ENCODE peak calls at places on chromosome 1, in five cellular contexts. L is transverse colon, M is IMR-90, D is PC-3, R is fibroblast of gingiva. G is an unnamed sample.

GRCh38 chr1:41419584-41420295 is 58.5 kb downstream of the FOXO6 start:
- DNase-seq in R (no peak), L (no peak), M (no peak), D (no peak), G (no peak)

GRCh38 chr1:215284966-215285365 is 202.4 kb downstream of the KCNK2 start:
- DNase-seq in M (peak; percentile 21), R (no peak), D (no peak), L (no peak), G (no peak)

GRCh38 chr1:53585116-53585515 is 125.9 kb downstream of the DMRTB1 start:
- DNase-seq in M (peak; percentile 83), R (no peak), D (no peak), L (peak; percentile 21), G (no peak)

GRCh38 chr1:229855999-229856650 is 210.9 kb upstream of the GALNT2 start:
- DNase-seq in R (no peak), D (no peak), L (peak; percentile 50), M (no peak), G (peak; percentile 11)

GRCh38 chr1:41767534-41767933 is 151.2 kb downstream of the HIVEP3 start:
- DNase-seq in D (peak; percentile 34), R (no peak), L (no peak), M (no peak), G (peak; percentile 24)

GRCh38 chr1:86913399-86913895 is 479 bp downstream of the SELENOF start:
- DNase-seq in D (peak; percentile 34), M (peak; percentile 48), L (peak; percentile 31), R (peak; percentile 27), G (peak; percentile 78)

GRCh38 chr1:203306970-203307541 is 1.7 kb downstream of the BTG2 start:
- DNase-seq in R (no peak), D (no peak), M (no peak), L (peak; percentile 64), G (no peak)

GRCh38 chr1:156726549-156727226 is 1.6 kb upstream of the METTL25B start:
- DNase-seq in R (peak; percentile 61), L (peak; percentile 64), D (peak; percentile 79), M (peak; percentile 66), G (peak; percentile 87)

GRCh38 chr1:206826409-206826808 is 39.0 kb upstream of the IL20 start:
- DNase-seq in R (no peak), L (no peak), M (no peak), D (no peak), G (no peak)

GRCh38 chr1:1794999-1795398 is 16.7 kb upstream of the NADK start:
- DNase-seq in R (no peak), M (no peak), L (no peak), D (no peak), G (no peak)

GRCh38 chr1:29171089-29171488 is 10.6 kb downstream of the SRSF4 start:
- DNase-seq in L (no peak), R (peak; percentile 79), D (no peak), M (no peak), G (peak; percentile 52)

GRCh38 chr1:118395430-118396001 is 210.5 kb upstream of the SPAG17 start:
- DNase-seq in L (no peak), R (no peak), D (no peak), M (no peak), G (no peak)

GRCh38 chr1:227432981-227433380 is 114.7 kb upstream of the CDC42BPA start:
- DNase-seq in L (no peak), D (no peak), R (no peak), M (no peak), G (no peak)

GRCh38 chr1:13970631-13971247 is 270.8 kb downstream of the PRDM2 start:
- DNase-seq in R (no peak), L (no peak), D (no peak), M (no peak), G (no peak)

GRCh38 chr1:74713849-74714248 is 19.0 kb downstream of the CRYZ start:
- DNase-seq in L (no peak), M (no peak), R (no peak), D (no peak), G (no peak)

GRCh38 chr1:166390406-166390805 is 223.6 kb upstream of the FAM78B start:
- DNase-seq in L (no peak), R (no peak), D (peak; percentile 33), M (no peak), G (no peak)

GRCh38 chr1:30444850-30445249 is 278.5 kb downstream of the MATN1 start:
- DNase-seq in D (no peak), R (no peak), M (no peak), L (no peak), G (no peak)

GRCh38 chr1:208239518-208240381 is 4.4 kb downstream of the PLXNA2 start:
- DNase-seq in R (no peak), L (peak; percentile 77), D (no peak), M (no peak), G (no peak)

GRCh38 chr1:32818804-32819541 is 1.5 kb downstream of the S100PBP start:
- DNase-seq in D (no peak), R (no peak), L (peak; percentile 43), M (no peak), G (no peak)

GRCh38 chr1:173255214-173255813 is 48.2 kb upstream of the TNFSF4 start:
- DNase-seq in M (peak; percentile 61), R (peak; percentile 39), D (peak; percentile 90), L (no peak), G (peak; percentile 58)

GRCh38 chr1:113887392-113887767 is at the start of gene BCL2L15:
- DNase-seq in M (no peak), L (no peak), D (no peak), R (no peak), G (no peak)

GRCh38 chr1:220733090-220733569 is 15.0 kb upstream of the MTARC2 start:
- DNase-seq in R (peak; percentile 94), M (peak; percentile 88), D (peak; percentile 94), L (peak; percentile 84), G (peak; percentile 95)

GRCh38 chr1:160117709-160118183 is 2.2 kb downstream of the ATP1A2 start:
- DNase-seq in M (peak; percentile 31), R (peak; percentile 23), L (peak; percentile 22), D (no peak), G (peak; percentile 58)

GRCh38 chr1:86852737-86853408 is 61.1 kb downstream of the SELENOF start:
- DNase-seq in R (no peak), D (no peak), L (no peak), M (no peak), G (no peak)

GRCh38 chr1:196678510-196678884 is 26.7 kb downstream of the CFH start:
- DNase-seq in D (peak; percentile 51), L (no peak), M (peak; percentile 81), R (peak; percentile 53), G (peak; percentile 52)